ENCODE peak calls at places on chromosomes 12 and 14, in five cellular contexts. C, B, M, G and O are unnamed samples.

GRCh38 chr14:97281741-97282140 is 484.6 kb downstream of the VRK1 start:
- DNase-seq in M (no peak), C (no peak), G (no peak), B (no peak), O (no peak)

GRCh38 chr12:111789779-111790178 is 23.0 kb downstream of the ALDH2 start:
- DNase-seq in B (no peak), C (no peak), G (no peak), M (no peak), O (no peak)

GRCh38 chr12:75389061-75389460 is 1.8 kb upstream of the GLIPR1L2 start:
- DNase-seq in B (no peak), C (no peak), G (peak; percentile 21), M (no peak), O (no peak)

GRCh38 chr12:76628745-76629144 is 69.2 kb upstream of the OSBPL8 start:
- DNase-seq in M (no peak), G (no peak), B (no peak), C (no peak), O (no peak)

GRCh38 chr14:104983231-104983721 is 2.3 kb upstream of the CLBA1 start:
- DNase-seq in M (no peak), C (no peak), G (no peak), B (no peak), O (no peak)

GRCh38 chr12:27083861-27084271 is 1.5 kb upstream of the C12orf71 start:
- DNase-seq in B (no peak), M (no peak), C (no peak), G (no peak), O (no peak)

GRCh38 chr14:57999471-57999870 is 133.6 kb upstream of the SLC35F4 start:
- DNase-seq in M (no peak), C (no peak), B (no peak), G (no peak), O (no peak)

GRCh38 chr14:105119410-105120025 is 49.1 kb downstream of the JAG2 start:
- DNase-seq in M (no peak), C (no peak), G (no peak), B (no peak), O (no peak)

GRCh38 chr14:39417014-39417413 is 15.2 kb downstream of the FBXO33 start:
- DNase-seq in C (no peak), G (no peak), M (no peak), B (peak; percentile 60), O (no peak)

GRCh38 chr14:95316826-95317225 is 2.9 kb downstream of the CLMN start:
- DNase-seq in C (no peak), G (peak; percentile 59), B (no peak), M (no peak), O (no peak)

GRCh38 chr12:93376436-93377251 is 1.1 kb upstream of the NUDT4 start:
- DNase-seq in M (no peak), B (peak; percentile 71), G (no peak), C (no peak), O (peak; percentile 38)

GRCh38 chr12:120234643-120235368 is 30.7 kb downstream of the PXN start:
- DNase-seq in C (peak; percentile 72), M (no peak), G (peak; percentile 67), B (peak; percentile 85), O (peak; percentile 73)

GRCh38 chr12:69886101-69886500 is 61.1 kb downstream of the MYRFL start:
- DNase-seq in C (no peak), G (no peak), M (no peak), B (no peak), O (no peak)

GRCh38 chr14:24508155-24508554 is at the start of gene CMA1:
- DNase-seq in M (no peak), C (no peak), B (no peak), G (no peak), O (no peak)

GRCh38 chr12:78185109-78185508 is 354.4 kb downstream of the NAV3 start:
- DNase-seq in M (no peak), B (no peak), G (no peak), C (no peak), O (no peak)

GRCh38 chr12:89051065-89051677 is 301.1 kb downstream of the DUSP6 start:
- DNase-seq in B (peak; percentile 38), C (peak; percentile 53), M (no peak), G (peak; percentile 61), O (peak; percentile 43)
- TF ChIP-seq FOXM1 in B (no peak), C (no peak), M (no peak), G (no peak), O (no peak)

GRCh38 chr12:115946867-115947695 is 330.4 kb downstream of the MED13L start:
- DNase-seq in C (peak; percentile 56), G (peak; percentile 42), B (peak; percentile 8), M (no peak), O (peak; percentile 27)
- TF ChIP-seq FOXM1 in C (no peak), G (no peak), B (no peak), M (no peak), O (no peak)

GRCh38 chr12:96427269-96427729 is 27.1 kb upstream of the CDK17 start:
- DNase-seq in B (peak; percentile 7), C (no peak), G (peak; percentile 16), M (no peak), O (no peak)
- TF ChIP-seq FOXM1 in B (no peak), C (no peak), G (peak; percentile 94), M (no peak), O (no peak)

DNA sequence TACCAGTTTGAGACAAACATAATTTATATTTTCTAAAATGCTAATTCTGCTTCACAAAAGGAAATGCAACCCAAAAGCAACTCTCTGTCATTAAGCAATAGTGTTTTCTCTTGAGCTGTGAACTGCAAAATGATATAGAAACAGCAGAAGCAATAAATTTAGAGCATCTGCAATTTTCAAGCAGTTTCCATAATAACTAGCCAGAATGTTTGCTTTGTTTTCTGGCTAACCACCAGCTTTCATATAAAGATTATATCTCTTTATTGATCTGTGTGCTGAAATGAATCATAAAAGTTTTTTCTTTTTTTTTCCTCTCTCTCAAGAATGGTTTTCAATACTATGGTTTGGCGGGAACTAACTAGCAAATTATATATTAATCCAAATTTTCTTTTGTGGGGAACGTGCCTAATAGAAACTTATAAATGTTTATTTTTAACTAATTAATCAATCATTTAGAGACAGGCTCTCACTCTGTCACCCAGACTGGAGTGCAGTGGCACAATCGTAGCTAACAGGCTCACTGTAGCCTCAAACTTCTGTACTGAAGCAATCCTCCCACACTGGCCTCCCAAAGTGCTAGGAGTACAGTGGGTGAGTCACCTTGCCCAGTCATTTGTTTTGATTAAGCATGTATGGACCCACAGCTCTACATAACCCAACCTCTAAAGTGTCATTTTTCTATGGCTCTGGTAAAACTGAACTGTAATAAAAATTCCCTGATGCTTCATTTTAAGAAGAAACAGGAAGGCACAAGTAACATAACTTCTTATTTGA is 830.1 kb upstream of the MGAT4C start:
- DNase-seq in M (no peak), C (no peak), G (no peak), B (no peak), O (no peak)
- TF ChIP-seq FOXM1 in M (no peak), C (no peak), G (no peak), B (no peak), O (no peak)

GRCh38 chr12:31929140-31929526 is 30.1 kb upstream of the RESF1 start:
- DNase-seq in B (no peak), M (no peak), C (no peak), G (no peak), O (no peak)
- TF ChIP-seq FOXM1 in B (no peak), M (no peak), C (no peak), G (no peak), O (no peak)

GRCh38 chr12:74066476-74066875 is 471.2 kb upstream of the ATXN7L3B start:
- DNase-seq in M (no peak), C (no peak), G (no peak), B (no peak), O (no peak)
- TF ChIP-seq FOXM1 in M (no peak), C (no peak), G (no peak), B (no peak), O (no peak)

GRCh38 chr12:3363608-3364007 is 127.4 kb upstream of the PRMT8 start:
- DNase-seq in B (no peak), C (no peak), G (no peak), M (no peak), O (no peak)
- TF ChIP-seq FOXM1 in B (no peak), C (no peak), G (no peak), M (no peak), O (no peak)

GRCh38 chr14:35932659-35933159 is 106.6 kb downstream of the BRMS1L start:
- DNase-seq in M (peak; percentile 47), C (no peak), B (no peak), G (no peak), O (no peak)
- TF ChIP-seq FOXM1 in M (peak; percentile 75), C (no peak), B (no peak), G (no peak), O (no peak)

GRCh38 chr12:8870591-8870990 is 43.7 kb upstream of the PHC1 start:
- DNase-seq in M (no peak), G (no peak), C (no peak), B (no peak), O (no peak)
- TF ChIP-seq FOXM1 in M (no peak), G (no peak), C (no peak), B (no peak), O (no peak)